ENCODE peak calls at places on chromosomes 3 and 15, in nine cellular contexts. S is neural progenitor cell; R is HFFc6; Y is stomach; I is OCI-LY7; E is neural crest cell; X is Caco-2; G is uterus; F is CD4-positive, alpha-beta T cell. J is an unnamed sample.

GRCh38 chr15:29089731-29090616 is 179.6 kb downstream of the NSMCE3 start:
- DNase-seq in S (peak; percentile 46), R (no peak), Y (no peak), I (no peak), E (no peak), X (no peak), G (no peak), F (no peak), J (no peak)

GRCh38 chr15:84696757-84697156 is 19.2 kb downstream of the SEC11A start:
- DNase-seq in S (no peak), R (no peak), Y (no peak), I (no peak), E (no peak), X (no peak), G (no peak), F (no peak), J (no peak)

GRCh38 chr3:36525115-36525711 is 144.9 kb downstream of the STAC start:
- DNase-seq in S (no peak), R (peak; percentile 27), Y (no peak), I (no peak), E (no peak), X (no peak), G (no peak), F (no peak), J (no peak)

GRCh38 chr3:101100361-101101009 is 107.3 kb upstream of the ABI3BP start:
- DNase-seq in S (no peak), R (no peak), Y (no peak), I (no peak), E (no peak), X (no peak), G (no peak), F (no peak), J (no peak)

GRCh38 chr3:21330293-21330692 is 420.7 kb downstream of the ZNF385D start:
- DNase-seq in S (no peak), R (no peak), Y (no peak), I (no peak), E (no peak), X (no peak), G (no peak), F (no peak), J (no peak)

GRCh38 chr3:40308725-40309438 is 625 bp upstream of the EIF1B start:
- DNase-seq in S (no peak), R (no peak), Y (no peak), I (peak; percentile 15), E (no peak), X (no peak), G (no peak), F (no peak), J (no peak)

GRCh38 chr3:74844428-74844827 is 230.0 kb upstream of the CNTN3 start:
- DNase-seq in S (no peak), R (no peak), Y (no peak), I (no peak), E (no peak), X (no peak), G (no peak), F (no peak), J (no peak)

GRCh38 chr3:73520931-73521461 is 103.7 kb downstream of the PDZRN3 start:
- DNase-seq in S (no peak), R (no peak), Y (no peak), I (no peak), E (no peak), X (no peak), G (peak; percentile 74), F (no peak), J (no peak)

GRCh38 chr3:50028336-50028735 is 60.4 kb upstream of the RBM5 start:
- DNase-seq in S (no peak), R (peak; percentile 21), Y (no peak), I (no peak), E (no peak), X (no peak), G (no peak), F (no peak), J (no peak)

GRCh38 chr3:163541629-163542028 is 1536.7 kb downstream of the SI start:
- DNase-seq in S (no peak), R (no peak), Y (no peak), I (no peak), E (no peak), X (no peak), G (no peak), F (no peak), J (no peak)

GRCh38 chr3:194301730-194302129 is 49.4 kb downstream of the CPN2 start:
- DNase-seq in S (no peak), R (no peak), Y (no peak), I (no peak), E (no peak), X (no peak), G (no peak), F (no peak), J (no peak)

GRCh38 chr3:129161860-129162271 is 1.0 kb upstream of the ISY1 start:
- DNase-seq in S (peak; percentile 27), R (peak; percentile 40), Y (no peak), I (peak; percentile 55), E (no peak), X (peak; percentile 35), G (no peak), F (no peak), J (no peak)

GRCh38 chr15:63040954-63041353 is 1.6 kb upstream of the TPM1 start:
- DNase-seq in S (no peak), R (no peak), Y (no peak), I (no peak), E (no peak), X (no peak), G (no peak), F (no peak), J (no peak)

GRCh38 chr15:63042879-63043340 is 363 bp downstream of the TPM1 start:
- DNase-seq in S (peak; percentile 39), R (no peak), Y (no peak), I (no peak), E (no peak), X (no peak), G (no peak), F (no peak), J (no peak)

GRCh38 chr15:63041402-63041977 is 1.1 kb upstream of the TPM1 start:
- DNase-seq in S (peak; percentile 31), R (no peak), Y (no peak), I (no peak), E (no peak), X (no peak), G (no peak), F (no peak), J (no peak)

GRCh38 chr15:63043391-63044076 is 987 bp downstream of the TPM1 start:
- DNase-seq in S (peak; percentile 40), R (no peak), Y (no peak), I (no peak), E (no peak), X (peak; percentile 42), G (peak; percentile 27), F (no peak), J (peak; percentile 17)

GRCh38 chr15:63041982-63042878 is at the start of gene TPM1:
- DNase-seq in S (peak; percentile 95), R (peak; percentile 95), Y (peak; percentile 64), I (no peak), E (peak; percentile 55), X (peak; percentile 93), G (peak; percentile 92), F (no peak), J (peak; percentile 64)
- TF ChIP-seq CTCF in S (peak; percentile 31), R (peak; percentile 18), Y (no peak), I (no peak), E (no peak), X (peak; percentile 43), G (peak; percentile 18), F (no peak), J (peak; percentile 25)

GRCh38 chr15:71226536-71227455 is 111.5 kb downstream of the THSD4 start:
- DNase-seq in S (no peak), R (no peak), Y (no peak), I (no peak), E (no peak), X (no peak), G (no peak), F (no peak), J (no peak)
- TF ChIP-seq CTCF in S (no peak), R (no peak), Y (no peak), I (no peak), E (no peak), X (no peak), G (no peak), F (no peak), J (no peak)

GRCh38 chr3:165854696-165855095 is 17.5 kb upstream of the BCHE start:
- DNase-seq in S (peak; percentile 38), R (no peak), Y (no peak), I (peak; percentile 33), E (no peak), X (no peak), G (no peak), F (no peak), J (no peak)

GRCh38 chr3:165852150-165852549 is 14.9 kb upstream of the BCHE start:
- DNase-seq in S (no peak), R (no peak), Y (no peak), I (no peak), E (no peak), X (no peak), G (no peak), F (no peak), J (no peak)

GRCh38 chr3:165855581-165855980 is 18.4 kb upstream of the BCHE start:
- DNase-seq in S (no peak), R (no peak), Y (no peak), I (no peak), E (no peak), X (no peak), G (no peak), F (no peak), J (no peak)

GRCh38 chr3:165852710-165853109 is 15.5 kb upstream of the BCHE start:
- DNase-seq in S (no peak), R (no peak), Y (no peak), I (no peak), E (no peak), X (no peak), G (no peak), F (no peak), J (no peak)
- TF ChIP-seq CTCF in S (no peak), R (no peak), Y (no peak), I (no peak), E (no peak), X (no peak), G (no peak), F (no peak), J (no peak)

GRCh38 chr3:123725652-123726400 is 141.0 kb upstream of the HACD2 start:
- DNase-seq in S (no peak), R (no peak), Y (no peak), I (no peak), E (no peak), X (no peak), G (no peak), F (no peak), J (no peak)
- TF ChIP-seq CTCF in S (peak; percentile 7), R (peak; percentile 58), Y (no peak), I (no peak), E (peak; percentile 36), X (no peak), G (no peak), F (no peak), J (peak; percentile 34)

J was measured in progenitor cell of endocrine pancreas.